ENCODE peak calls at places on chromosomes 12 and 14, in nine cellular contexts. J, G, Z, K, U, B, D, X and F are unnamed samples.

GRCh38 chr12:120651821-120652220 is 11.4 kb downstream of the CABP1 start:
- DNase-seq in J (no peak), G (no peak), Z (no peak), K (no peak), U (no peak), B (no peak), D (no peak), X (no peak), F (no peak)

GRCh38 chr14:51228890-51229289 is 11.2 kb upstream of the TMX1 start:
- DNase-seq in J (no peak), G (peak), Z (no peak), K (no peak), U (no peak), B (no peak), D (no peak), X (no peak), F (no peak)

GRCh38 chr12:6082613-6083012 is 41.9 kb downstream of the VWF start:
- DNase-seq in J (no peak), G (peak), Z (no peak), K (no peak), U (no peak), B (no peak), D (no peak), X (no peak), F (no peak)

GRCh38 chr12:89250648-89251047 is 101.7 kb downstream of the DUSP6 start:
- DNase-seq in J (no peak), G (no peak), Z (no peak), K (no peak), U (no peak), B (no peak), D (no peak), X (no peak), F (no peak)

GRCh38 chr12:125852116-125852515 is 786.9 kb downstream of the AACS start:
- DNase-seq in J (no peak), G (no peak), Z (no peak), K (no peak), U (no peak), B (no peak), D (no peak), X (no peak), F (no peak)

GRCh38 chr12:82184844-82185243 is 173.3 kb downstream of the CCDC59 start:
- DNase-seq in J (no peak), G (no peak), Z (no peak), K (no peak), U (no peak), B (no peak), D (no peak), X (no peak), F (no peak)

GRCh38 chr12:22282283-22282682 is 52.2 kb downstream of the ST8SIA1 start:
- DNase-seq in J (no peak), G (no peak), Z (peak), K (no peak), U (peak), B (no peak), D (no peak), X (no peak), F (no peak)

GRCh38 chr14:31939934-31940333 is 137.2 kb upstream of the ARHGAP5 start:
- DNase-seq in J (no peak), G (no peak), Z (no peak), K (no peak), U (no peak), B (no peak), D (no peak), X (no peak), F (no peak)

GRCh38 chr14:74255281-74255680 is 16.0 kb downstream of the VSX2 start:
- DNase-seq in J (no peak), G (peak), Z (no peak), K (no peak), U (no peak), B (no peak), D (no peak), X (no peak), F (no peak)

GRCh38 chr12:45336331-45336730 is 120.4 kb downstream of the ANO6 start:
- DNase-seq in J (no peak), G (no peak), Z (no peak), K (no peak), U (peak), B (peak), D (peak), X (no peak), F (no peak)

GRCh38 chr14:77099425-77100167 is 1.5 kb downstream of the CIPC start:
- DNase-seq in J (no peak), G (no peak), Z (no peak), K (no peak), U (peak), B (no peak), D (peak), X (no peak), F (no peak)

GRCh38 chr12:31368666-31369361 is 42.9 kb upstream of the SINHCAF start:
- DNase-seq in J (peak), G (peak), Z (no peak), K (no peak), U (no peak), B (no peak), D (no peak), X (no peak), F (no peak)

GRCh38 chr12:115042341-115042740 is 358.4 kb upstream of the TBX3 start:
- DNase-seq in J (no peak), G (no peak), Z (no peak), K (no peak), U (no peak), B (no peak), D (no peak), X (no peak), F (no peak)

GRCh38 chr12:46372852-46373302 is 304 bp upstream of the SLC38A2 start:
- DNase-seq in J (no peak), G (no peak), Z (no peak), K (peak), U (no peak), B (no peak), D (no peak), X (no peak), F (no peak)

GRCh38 chr12:98896938-98897337 is 251.8 kb downstream of the APAF1 start:
- DNase-seq in J (no peak), G (no peak), Z (no peak), K (no peak), U (no peak), B (no peak), D (no peak), X (no peak), F (peak)

GRCh38 chr12:12070674-12071661 is at the start of gene BCL2L14:
- DNase-seq in J (no peak), G (no peak), Z (no peak), K (no peak), U (no peak), B (no peak), D (no peak), X (no peak), F (no peak)

GRCh38 chr12:58458093-58458492 is 462.2 kb downstream of the LRIG3 start:
- DNase-seq in J (no peak), G (no peak), Z (no peak), K (no peak), U (no peak), B (no peak), D (no peak), X (no peak), F (no peak)

GRCh38 chr12:103751171-103751570 is 89.9 kb downstream of the NT5DC3 start:
- DNase-seq in J (no peak), G (no peak), Z (no peak), K (no peak), U (no peak), B (peak), D (no peak), X (no peak), F (no peak)

GRCh38 chr14:70186826-70187483 is 1.8 kb downstream of the SLC8A3 start:
- DNase-seq in J (no peak), G (no peak), Z (no peak), K (peak), U (no peak), B (no peak), D (peak), X (peak), F (no peak)

GRCh38 chr12:15404485-15404884 is 82.2 kb downstream of the PTPRO start:
- DNase-seq in J (no peak), G (no peak), Z (no peak), K (no peak), U (peak), B (no peak), D (no peak), X (no peak), F (no peak)

GRCh38 chr14:35400707-35401421 is 3.7 kb downstream of the NFKBIA start:
- DNase-seq in J (no peak), G (no peak), Z (no peak), K (no peak), U (no peak), B (no peak), D (peak), X (no peak), F (no peak)

GRCh38 chr12:126667340-126667739 is 1599.6 kb upstream of the TMEM132C start:
- DNase-seq in J (no peak), G (no peak), Z (no peak), K (no peak), U (peak), B (no peak), D (no peak), X (no peak), F (no peak)

GRCh38 chr12:9668141-9669018 is 1.1 kb upstream of the CLEC2D start:
- DNase-seq in J (no peak), G (no peak), Z (peak), K (no peak), U (no peak), B (no peak), D (peak), X (no peak), F (no peak)

GRCh38 chr14:83006071-83006670 is 1472.5 kb upstream of the SEL1L start:
- DNase-seq in J (no peak), G (no peak), Z (no peak), K (no peak), U (no peak), B (no peak), D (no peak), X (peak), F (no peak)

GRCh38 chr14:100955201-100955600 is 51.7 kb upstream of the RTL1 start:
- DNase-seq in J (no peak), G (no peak), Z (no peak), K (no peak), U (no peak), B (no peak), D (no peak), X (no peak), F (no peak)